ENCODE peak calls at places on chromosomes 13 and 19, in nine cellular contexts. L is skeletal muscle cell; J is left ventricle myocardium inferior; I is head of caudate nucleus; G is activated naive CD4-positive, alpha-beta T cell; U is stimulated activated CD4-positive, alpha-beta T cell treated with anti-CD3 and anti-CD28 coated beads, Interleukin-15, amount 100 ng/mL, for 1 hour; X is stimulated activated CD8-positive, alpha-beta memory T cell treated with anti-CD3 and anti-CD28 coated beads, Interleukin-7, amount 100 ng/mL, for 1 hour; W is pons; B is CD8-positive, alpha-beta memory T cell. C is an unnamed sample.

GRCh38 chr19:42516771-42517170 is 11.5 kb downstream of the CEACAM1 start:
- DNase-seq in L (no peak), J (no peak), I (no peak), G (no peak), U (no peak), X (no peak), W (no peak), B (no peak), C (no peak)

GRCh38 chr19:33524024-33524664 is 2.6 kb upstream of the PEPD start:
- DNase-seq in L (no peak), J (no peak), I (no peak), G (no peak), U (no peak), X (no peak), W (no peak), B (no peak), C (no peak)

GRCh38 chr13:79591493-79591892 is 110.5 kb downstream of the NDFIP2 start:
- DNase-seq in L (no peak), J (no peak), I (no peak), G (no peak), U (no peak), X (no peak), W (no peak), B (no peak), C (no peak)

GRCh38 chr13:43346427-43346826 is 323.0 kb downstream of the DNAJC15 start:
- DNase-seq in L (no peak), J (no peak), I (no peak), G (no peak), U (no peak), X (no peak), W (no peak), B (no peak), C (no peak)

GRCh38 chr19:10894911-10895213 is 23.5 kb downstream of the CARM1 start:
- DNase-seq in L (no peak), J (no peak), I (no peak), G (no peak), U (no peak), X (no peak), W (no peak), B (no peak), C (no peak)

GRCh38 chr13:43884221-43884620 is 4.5 kb downstream of the LACC1 start:
- DNase-seq in L (no peak), J (no peak), I (no peak), G (no peak), U (no peak), X (no peak), W (no peak), B (no peak), C (no peak)

GRCh38 chr13:45119469-45119989 is 781 bp upstream of the GTF2F2 start:
- DNase-seq in L (peak), J (no peak), I (peak), G (peak), U (no peak), X (peak), W (peak), B (peak), C (no peak)

GRCh38 chr19:57800696-57801095 is 14.0 kb downstream of the ZNF552 start:
- DNase-seq in L (no peak), J (no peak), I (no peak), G (no peak), U (no peak), X (no peak), W (no peak), B (no peak), C (no peak)

GRCh38 chr13:98451676-98452105 is 125.2 kb downstream of the STK24 start:
- DNase-seq in L (peak), J (peak), I (peak), G (no peak), U (no peak), X (no peak), W (peak), B (no peak), C (no peak)

GRCh38 chr13:35908221-35908620 is 223.0 kb downstream of the DCLK1 start:
- DNase-seq in L (no peak), J (no peak), I (no peak), G (no peak), U (no peak), X (no peak), W (no peak), B (no peak), C (no peak)

GRCh38 chr13:109400192-109400591 is 386.2 kb downstream of the IRS2 start:
- DNase-seq in L (no peak), J (peak), I (peak), G (no peak), U (no peak), X (no peak), W (peak), B (no peak), C (no peak)

GRCh38 chr19:10991076-10991475 is 30.2 kb downstream of the SMARCA4 start:
- DNase-seq in L (no peak), J (no peak), I (no peak), G (no peak), U (no peak), X (no peak), W (no peak), B (no peak), C (no peak)

GRCh38 chr13:34672631-34673030 is 269.4 kb upstream of the NBEA start:
- DNase-seq in L (no peak), J (no peak), I (no peak), G (no peak), U (no peak), X (no peak), W (peak), B (no peak), C (no peak)

GRCh38 chr13:99355267-99356215 is 48.3 kb upstream of the GPR183 start:
- DNase-seq in L (no peak), J (no peak), I (no peak), G (no peak), U (no peak), X (no peak), W (no peak), B (no peak), C (no peak)

GRCh38 chr19:18298601-18299000 is 17.2 kb upstream of the JUND start:
- DNase-seq in L (no peak), J (no peak), I (no peak), G (no peak), U (no peak), X (no peak), W (no peak), B (no peak), C (no peak)

GRCh38 chr13:97043302-97043701 is 49.0 kb upstream of the OXGR1 start:
- DNase-seq in L (peak), J (no peak), I (no peak), G (no peak), U (no peak), X (no peak), W (no peak), B (no peak), C (no peak)

GRCh38 chr19:45667620-45668341 is at the start of gene GIPR:
- DNase-seq in L (no peak), J (peak), I (peak), G (no peak), U (peak), X (no peak), W (peak), B (peak), C (peak)

GRCh38 chr19:11450570-11451326 is 15.3 kb downstream of the PRKCSH start:
- DNase-seq in L (no peak), J (no peak), I (no peak), G (no peak), U (no peak), X (no peak), W (no peak), B (no peak), C (no peak)

GRCh38 chr19:39411832-39412099 is 703 bp upstream of the PLEKHG2 start:
- DNase-seq in L (peak), J (peak), I (peak), G (peak), U (peak), X (no peak), W (peak), B (peak), C (no peak)

C was measured in D721Med.